ENCODE peak calls at places on chromosomes 2 and 18, in six cellular contexts. K, V, X, P, T and C are unnamed samples.

GRCh38 chr2:60570281-60570680 is 16.8 kb upstream of the BCL11A start:
- DNase-seq in K (no peak), V (no peak), X (no peak), P (no peak), T (no peak), C (no peak)

GRCh38 chr18:48983793-48984437 is 33.1 kb upstream of the SMAD7 start:
- DNase-seq in K (peak; percentile 18), V (peak; percentile 32), X (peak; percentile 55), P (no peak), T (peak; percentile 46), C (no peak)

GRCh38 chr2:70935468-70936164 is at the start of gene ATP6V1B1:
- DNase-seq in K (no peak), V (no peak), X (peak; percentile 83), P (peak; percentile 8), T (no peak), C (no peak)

GRCh38 chr2:96260404-96261260 is 5.2 kb downstream of the TMEM127 start:
- DNase-seq in K (peak; percentile 92), V (peak; percentile 71), X (peak; percentile 91), P (no peak), T (peak; percentile 87), C (no peak)

GRCh38 chr2:28322051-28322450 is 70.6 kb upstream of the FOSL2 start:
- DNase-seq in K (no peak), V (no peak), X (peak; percentile 42), P (no peak), T (no peak), C (no peak)

GRCh38 chr2:162245737-162246136 is 2.5 kb upstream of the FAP start:
- DNase-seq in K (peak; percentile 73), V (no peak), X (no peak), P (no peak), T (peak; percentile 35), C (no peak)

GRCh38 chr2:230905448-230906430 is 19.3 kb downstream of the GPR55 start:
- DNase-seq in K (peak; percentile 44), V (no peak), X (peak; percentile 61), P (no peak), T (no peak), C (no peak)

GRCh38 chr2:2645162-2645855 is 314.2 kb upstream of the MYT1L start:
- DNase-seq in K (no peak), V (no peak), X (no peak), P (no peak), T (no peak), C (no peak)

GRCh38 chr2:69945447-69945846 is 16.0 kb downstream of the ASPRV1 start:
- DNase-seq in K (no peak), V (no peak), X (no peak), P (no peak), T (no peak), C (no peak)

GRCh38 chr2:206095925-206096324 is 10.0 kb upstream of the INO80D start:
- DNase-seq in K (peak; percentile 32), V (no peak), X (no peak), P (no peak), T (no peak), C (no peak)

GRCh38 chr18:23871410-23871809 is 143.1 kb upstream of the TTC39C start:
- DNase-seq in K (no peak), V (peak; percentile 52), X (no peak), P (no peak), T (no peak), C (no peak)

GRCh38 chr18:10997885-10998284 is 151.5 kb downstream of the PIEZO2 start:
- DNase-seq in K (no peak), V (no peak), X (no peak), P (no peak), T (no peak), C (no peak)

GRCh38 chr2:182827182-182827879 is 39.1 kb downstream of the FRZB start:
- DNase-seq in K (peak; percentile 31), V (no peak), X (no peak), P (no peak), T (no peak), C (no peak)

GRCh38 chr2:54497738-54498680 is 41.9 kb downstream of the SPTBN1 start:
- DNase-seq in K (peak; percentile 23), V (peak; percentile 25), X (peak; percentile 74), P (no peak), T (peak; percentile 65), C (no peak)

GRCh38 chr2:71483246-71483645 is 29.9 kb downstream of the DYSF start:
- DNase-seq in K (no peak), V (no peak), X (no peak), P (no peak), T (no peak), C (no peak)

DNA sequence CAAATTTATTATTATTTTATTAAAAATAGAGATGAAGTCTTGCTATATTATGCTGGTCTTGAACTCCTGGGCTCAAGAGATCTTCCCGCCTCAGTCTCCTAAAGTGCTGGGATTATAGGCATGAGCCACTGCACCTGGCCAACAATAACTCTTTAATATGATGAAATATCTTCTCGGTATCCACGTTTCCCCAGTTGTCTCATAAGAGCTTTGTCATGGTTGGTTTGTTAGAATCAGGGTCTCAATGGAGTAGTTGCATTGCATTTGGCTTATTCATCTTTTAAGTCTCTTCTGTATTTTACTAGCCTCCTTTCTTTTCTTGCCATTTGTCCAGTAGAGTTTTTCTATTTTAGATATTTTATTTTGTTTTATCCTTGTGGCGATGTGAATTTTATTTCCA is 32.7 kb upstream of the DLX2 start:
- DNase-seq in K (no peak), V (no peak), X (no peak), P (no peak), T (no peak), C (no peak)
- TF ChIP-seq CTCF in K (no peak), V (no peak), X (no peak), P (no peak), T (no peak), C (no peak)

GRCh38 chr2:154556146-154556545 is 142.3 kb upstream of the KCNJ3 start:
- DNase-seq in K (no peak), V (no peak), X (no peak), P (no peak), T (no peak), C (no peak)

GRCh38 chr2:154556607-154557006 is 141.9 kb upstream of the KCNJ3 start:
- DNase-seq in K (no peak), V (no peak), X (no peak), P (no peak), T (no peak), C (no peak)

GRCh38 chr2:154554046-154554445 is 144.4 kb upstream of the KCNJ3 start:
- DNase-seq in K (no peak), V (no peak), X (no peak), P (no peak), T (no peak), C (no peak)

GRCh38 chr2:154555700-154556099 is 142.8 kb upstream of the KCNJ3 start:
- DNase-seq in K (no peak), V (no peak), X (no peak), P (no peak), T (no peak), C (no peak)

GRCh38 chr2:154551649-154552048 is 146.8 kb upstream of the KCNJ3 start:
- DNase-seq in K (no peak), V (no peak), X (no peak), P (no peak), T (no peak), C (no peak)
- TF ChIP-seq CTCF in K (no peak), V (no peak), X (no peak), P (no peak), T (no peak), C (no peak)

GRCh38 chr2:98471402-98472131 is 26.9 kb downstream of the INPP4A start:
- DNase-seq in K (no peak), V (no peak), X (no peak), P (no peak), T (no peak), C (no peak)
- TF ChIP-seq CTCF in K (no peak), V (no peak), X (no peak), P (no peak), T (no peak), C (no peak)

DNA sequence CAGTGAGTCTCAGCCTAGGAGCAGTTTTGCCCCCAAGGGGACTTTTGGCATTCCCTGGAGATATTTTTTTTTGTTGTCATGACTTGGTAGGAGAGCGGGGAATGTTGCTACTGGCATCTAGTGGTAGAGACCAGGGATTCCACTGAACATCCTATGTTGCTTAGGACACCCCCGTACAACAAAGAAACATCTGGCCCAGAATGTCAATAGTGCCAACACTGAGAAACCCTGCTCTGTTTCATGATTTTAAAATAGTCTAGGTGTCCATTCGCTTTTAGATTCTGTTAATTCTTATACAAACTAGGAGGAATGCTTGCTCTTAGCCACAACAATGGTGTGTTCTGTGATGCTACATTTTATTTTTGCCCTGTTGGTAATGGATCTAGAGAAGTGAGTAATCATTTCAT is 225.8 kb upstream of the SIX3 start:
- DNase-seq in K (peak; percentile 27), V (peak; percentile 1), X (peak; percentile 68), P (no peak), T (peak; percentile 64), C (peak; percentile 1)
- TF ChIP-seq CTCF in K (peak; percentile 49), V (no peak), X (peak; percentile 88), P (peak; percentile 41), T (peak; percentile 56), C (peak; percentile 43)

DNA sequence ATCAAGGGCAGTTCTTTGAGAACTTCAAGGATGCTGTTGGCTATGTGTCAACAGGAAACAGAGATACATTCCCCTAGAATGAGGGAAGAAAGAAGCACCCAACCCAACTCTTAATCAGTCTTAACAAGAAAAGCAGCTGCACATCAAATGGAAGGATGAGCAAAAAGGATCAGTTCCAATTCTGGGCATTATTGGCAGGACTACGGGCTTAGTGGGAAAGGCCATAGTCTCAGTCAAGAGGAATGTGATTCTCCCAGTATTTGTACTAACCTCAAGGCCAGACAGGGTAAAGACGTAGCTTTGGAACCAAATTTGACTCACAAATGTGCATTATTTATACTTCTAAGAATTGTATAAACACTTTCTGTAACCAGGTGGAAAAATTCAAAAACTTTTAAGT is 18.2 kb downstream of the BMP10 start:
- DNase-seq in K (peak; percentile 87), V (no peak), X (no peak), P (no peak), T (no peak), C (no peak)
- TF ChIP-seq CTCF in K (no peak), V (no peak), X (no peak), P (no peak), T (no peak), C (no peak)

DNA sequence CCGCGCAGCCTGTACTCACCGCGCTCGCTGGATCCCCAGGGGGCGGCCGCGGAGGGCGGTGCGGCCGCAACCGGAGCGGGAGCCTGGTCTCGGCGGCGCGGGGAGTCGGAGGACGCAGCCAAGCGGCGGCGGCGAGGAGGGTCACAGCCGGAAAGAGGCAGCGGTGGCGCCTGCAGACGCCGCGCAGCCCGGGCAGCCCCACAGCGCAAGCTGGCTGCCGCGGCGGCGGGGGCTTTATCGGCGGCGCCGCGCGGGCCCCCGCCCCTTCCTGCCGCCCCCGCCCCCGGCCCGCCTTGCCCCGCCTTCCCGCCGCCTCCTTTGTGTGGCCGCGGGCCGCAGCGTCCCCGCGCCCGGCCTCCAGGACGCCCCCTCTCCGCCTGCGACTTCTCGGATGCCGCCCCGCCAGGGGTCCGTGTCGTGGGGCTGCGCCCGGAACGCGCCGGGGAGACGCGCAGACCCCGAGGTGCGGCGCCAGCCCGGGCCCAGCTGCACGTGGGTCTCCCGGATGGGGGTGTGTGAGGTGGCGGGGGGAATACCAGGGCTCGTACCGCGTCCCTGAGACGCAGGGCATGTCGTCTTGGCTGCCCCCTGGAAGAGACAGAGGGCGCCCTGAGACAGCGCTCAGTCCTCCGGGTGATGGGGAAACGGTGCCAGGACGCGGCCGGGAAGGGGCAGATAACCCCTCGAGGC is at the start of gene SERPINE2:
- DNase-seq in K (peak; percentile 37), V (peak; percentile 76), X (peak; percentile 92), P (peak; percentile 53), T (peak; percentile 61), C (peak; percentile 61)
- TF ChIP-seq CTCF in K (peak; percentile 52), V (no peak), X (peak; percentile 73), P (peak; percentile 33), T (peak; percentile 38), C (peak; percentile 26)